ENCODE peak calls at places on chromosomes 6 and 20, in four cellular contexts. H is endothelial cell of umbilical vein, J is HepG2, N is K562. S is an unnamed sample.
A peak's percentile ranks its signal among the peaks of the same experiment; 100 is the strongest.

GRCh38 chr6:139625998-139626975 is 251.8 kb upstream of the CITED2 start:
- DNase-seq in H (no peak), J (peak; percentile 15), N (no peak), S (no peak)

GRCh38 chr6:52063584-52064400 is 23.6 kb downstream of the PKHD1 start:
- DNase-seq in H (peak; percentile 17), J (peak; percentile 61), N (peak; percentile 54), S (peak; percentile 100)

GRCh38 chr6:109579361-109579760 is 96.3 kb upstream of the ZBTB24 start:
- DNase-seq in H (no peak), J (no peak), N (no peak), S (no peak)

GRCh38 chr20:43728686-43729255 is 2.0 kb upstream of the GTSF1L start:
- DNase-seq in H (no peak), J (no peak), N (no peak), S (no peak)

GRCh38 chr20:45306431-45306982 is at the start of gene RBPJL:
- DNase-seq in H (no peak), J (no peak), N (peak; percentile 61), S (no peak)

GRCh38 chr6:70700922-70701876 is 33.5 kb downstream of the SMAP1 start:
- DNase-seq in H (no peak), J (no peak), N (no peak), S (no peak)

GRCh38 chr6:46648869-46649488 is 3.6 kb downstream of the CYP39A1 start:
- DNase-seq in H (no peak), J (peak; percentile 58), N (no peak), S (no peak)

GRCh38 chr20:17024513-17025105 is 202.2 kb upstream of the PCSK2 start:
- DNase-seq in H (no peak), J (peak; percentile 84), N (no peak), S (no peak)

GRCh38 chr20:57392130-57392445 is 892 bp downstream of the RBM38 start:
- DNase-seq in H (no peak), J (no peak), N (peak; percentile 61), S (peak; percentile 18)

GRCh38 chr6:140001851-140002301 is 627.4 kb upstream of the CITED2 start:
- DNase-seq in H (no peak), J (no peak), N (no peak), S (peak; percentile 82)

GRCh38 chr6:14596410-14596809 is 478.8 kb downstream of the CD83 start:
- DNase-seq in H (no peak), J (no peak), N (peak; percentile 56), S (no peak)

GRCh38 chr20:18180815-18181214 is 43.2 kb downstream of the KAT14 start:
- DNase-seq in H (no peak), J (no peak), N (no peak), S (no peak)

GRCh38 chr20:31403886-31404285 is 2.1 kb downstream of the DEFB121 start:
- DNase-seq in H (no peak), J (no peak), N (no peak), S (no peak)

GRCh38 chr6:24078200-24078599 is 47.8 kb upstream of the NRSN1 start:
- DNase-seq in H (no peak), J (no peak), N (no peak), S (no peak)

GRCh38 chr6:169722362-169723199 is 1.7 kb downstream of the PHF10 start:
- DNase-seq in H (peak; percentile 88), J (peak; percentile 81), N (peak; percentile 68), S (no peak)

GRCh38 chr6:14727494-14728395 is 518.1 kb upstream of the JARID2 start:
- DNase-seq in H (no peak), J (no peak), N (peak; percentile 68), S (no peak)

GRCh38 chr6:144248470-144249301 is 36.4 kb upstream of the UTRN start:
- DNase-seq in H (no peak), J (no peak), N (no peak), S (no peak)

GRCh38 chr6:100468013-100468622 is 3.4 kb upstream of the SIM1 start:
- DNase-seq in H (no peak), J (no peak), N (no peak), S (no peak)

GRCh38 chr6:7559196-7559595 is 17.7 kb downstream of the DSP start:
- DNase-seq in H (no peak), J (no peak), N (no peak), S (no peak)

GRCh38 chr6:14694308-14694707 is 551.6 kb upstream of the JARID2 start:
- DNase-seq in H (no peak), J (no peak), N (no peak), S (no peak)

GRCh38 chr6:160421854-160422253 is 73.7 kb downstream of the SLC22A3 start:
- DNase-seq in H (no peak), J (no peak), N (no peak), S (no peak)

GRCh38 chr20:32577023-32577422 is 8.1 kb downstream of the NOL4L start:
- DNase-seq in H (no peak), J (no peak), N (no peak), S (no peak)

GRCh38 chr20:16350465-16350864 is 222.8 kb downstream of the KIF16B start:
- DNase-seq in H (no peak), J (no peak), N (no peak), S (no peak)

GRCh38 chr6:9140861-9141534 is 705.7 kb upstream of the SLC35B3 start:
- DNase-seq in H (no peak), J (no peak), N (no peak), S (no peak)

GRCh38 chr20:31497838-31498540 is 16.3 kb upstream of the HM13 start:
- DNase-seq in H (no peak), J (no peak), N (peak; percentile 38), S (no peak)

GRCh38 chr6:138856654-138857053 is 60.8 kb downstream of the ECT2L start:
- DNase-seq in H (no peak), J (no peak), N (no peak), S (no peak)

GRCh38 chr6:25499851-25500250 is 152.2 kb upstream of the SCGN start:
- DNase-seq in H (no peak), J (no peak), N (no peak), S (no peak)

GRCh38 chr6:44452725-44453124 is 65.2 kb downstream of the CDC5L start:
- DNase-seq in H (peak; percentile 20), J (peak; percentile 51), N (no peak), S (no peak)

GRCh38 chr6:1053587-1053986 is 258.3 kb upstream of the FOXQ1 start:
- DNase-seq in H (peak; percentile 15), J (no peak), N (no peak), S (no peak)

GRCh38 chr20:62636446-62636845 is 5.9 kb upstream of the SLCO4A1 start:
- DNase-seq in H (no peak), J (no peak), N (no peak), S (no peak)

GRCh38 chr6:49551866-49552129 is 1.3 kb downstream of the C6orf141 start:
- DNase-seq in H (no peak), J (no peak), N (no peak), S (no peak)

GRCh38 chr6:49549691-49550412 is 616 bp upstream of the C6orf141 start:
- DNase-seq in H (peak; percentile 21), J (no peak), N (no peak), S (no peak)

GRCh38 chr6:49548613-49549304 is 1.7 kb upstream of the C6orf141 start:
- DNase-seq in H (no peak), J (no peak), N (no peak), S (no peak)

GRCh38 chr6:49551126-49551865 is 828 bp downstream of the C6orf141 start:
- DNase-seq in H (peak; percentile 40), J (no peak), N (no peak), S (no peak)

DNA sequence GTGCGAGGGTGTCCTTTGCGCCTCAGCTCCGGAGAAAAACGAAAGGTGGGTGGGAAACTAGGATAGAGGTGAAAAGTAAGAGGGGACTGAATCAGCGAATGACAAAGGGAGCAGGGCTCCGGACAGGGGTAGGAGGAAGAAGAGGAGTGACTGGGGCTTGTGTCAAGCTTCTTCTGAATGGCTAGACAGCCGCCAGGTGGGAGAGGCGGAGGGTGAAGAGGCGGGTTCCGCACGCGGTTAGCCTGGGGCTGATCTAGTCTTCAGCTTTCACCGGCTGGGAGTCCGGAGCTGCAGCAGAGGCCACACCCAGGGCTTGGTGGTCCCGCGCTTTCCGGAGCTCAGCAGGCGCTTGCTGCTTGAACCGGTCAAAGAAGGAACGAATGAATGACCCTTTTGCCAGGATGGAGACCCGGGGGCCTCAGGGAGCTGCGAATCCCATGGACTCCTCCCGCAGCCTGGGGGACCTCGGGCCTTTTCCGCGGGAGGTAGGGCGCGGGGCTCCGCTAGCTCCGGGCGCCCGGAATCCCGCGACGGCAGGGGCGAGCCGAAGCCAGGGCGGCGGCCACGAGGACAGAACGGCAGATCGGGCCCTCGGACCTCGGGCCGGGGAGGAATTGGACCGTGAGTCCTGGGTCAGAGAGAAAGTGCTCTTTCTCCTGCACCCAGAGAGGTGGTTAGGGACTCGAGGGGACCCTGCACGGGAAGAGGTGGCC is at the start of gene C6orf141:
- DNase-seq in H (peak; percentile 24), J (no peak), N (no peak), S (no peak)
- TF ChIP-seq EZH2 in H (no peak), J (no peak), N (no peak), S (no peak)

DNA sequence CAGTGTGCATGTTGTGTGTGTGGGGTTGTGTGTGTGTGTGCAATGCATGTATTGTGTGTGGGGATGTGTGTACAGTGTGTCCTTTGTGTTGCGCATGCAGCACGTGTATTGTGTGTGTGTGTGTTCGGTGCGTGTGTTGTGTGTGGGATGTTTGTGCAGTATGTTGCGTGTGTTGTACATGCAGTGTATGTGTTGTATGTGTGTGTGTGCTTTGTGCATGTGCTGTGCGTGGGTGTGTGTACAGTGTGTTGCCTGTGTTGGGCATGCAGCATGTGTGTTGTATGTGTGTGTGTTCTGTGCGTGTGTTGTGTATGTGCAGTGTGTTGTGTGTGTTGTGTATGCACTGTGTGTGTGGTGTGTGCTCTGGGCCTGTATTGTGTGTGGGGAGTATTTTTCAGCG is 52.7 kb downstream of the CDH4 start:
- DNase-seq in H (no peak), J (no peak), N (no peak), S (no peak)
- TF ChIP-seq POLR2AphosphoS5 in H (no peak), J (no peak), N (no peak), S (no peak)

GRCh38 chr20:13220194-13220856 is 749 bp upstream of the ISM1 start:
- DNase-seq in H (peak; percentile 24), J (no peak), N (no peak), S (no peak)
- TF ChIP-seq EZH2 in H (peak; percentile 91), J (peak; percentile 86), N (no peak), S (peak; percentile 85)

DNA sequence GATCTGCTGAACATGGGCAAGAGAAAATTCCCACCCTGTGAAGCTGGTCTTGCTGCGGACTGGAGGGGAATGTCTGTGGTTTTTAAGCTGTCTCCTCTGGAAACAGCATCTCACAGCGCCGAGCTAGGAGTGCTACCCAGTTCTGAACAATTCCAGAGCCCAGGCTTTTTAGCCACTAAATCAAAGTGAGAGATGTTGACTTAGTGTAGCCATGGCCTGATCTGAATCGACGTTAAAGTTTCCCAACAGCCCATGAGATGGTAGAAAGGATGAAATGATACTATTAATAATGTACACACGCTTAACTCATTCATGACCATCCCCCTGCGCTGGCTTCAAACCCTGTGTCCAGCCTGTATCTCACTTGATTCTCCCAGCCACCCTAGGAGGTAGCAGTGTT is 63.6 kb downstream of the KCNB1 start:
- DNase-seq in H (no peak), J (no peak), N (no peak), S (no peak)
- TF ChIP-seq POLR2AphosphoS5 in H (no peak), J (no peak), N (no peak), S (no peak)

GRCh38 chr20:21512634-21513180 is 1.2 kb downstream of the NKX2-2 start:
- DNase-seq in H (no peak), J (no peak), N (no peak), S (no peak)
- TF ChIP-seq EZH2 in H (peak; percentile 88), J (peak; percentile 91), N (no peak), S (no peak)